ENCODE peak calls at places on chromosomes 6 and 20, in ten cellular contexts. O, A, S, D, L, T, G, X, Q and M are unnamed samples.

GRCh38 chr6:98634569-98634968 is 199.8 kb upstream of the POU3F2 start:
- DNase-seq in O (no peak), A (no peak), S (peak; percentile 23), D (no peak), L (no peak), T (no peak), G (no peak), X (no peak), Q (peak; percentile 75), M (peak; percentile 31)

GRCh38 chr6:149224399-149224798 is 93.1 kb upstream of the TAB2 start:
- DNase-seq in O (no peak), A (no peak), S (no peak), D (no peak), L (no peak), T (no peak), G (no peak), X (no peak), Q (no peak), M (peak; percentile 56)

GRCh38 chr20:37007898-37008649 is 56.6 kb upstream of the SAMHD1 start:
- DNase-seq in O (peak; percentile 45), A (no peak), S (peak; percentile 4), D (no peak), L (peak; percentile 78), T (peak; percentile 43), G (no peak), X (no peak), Q (no peak), M (peak; percentile 36)

GRCh38 chr20:33124261-33124660 is 43.7 kb upstream of the BPIFA2 start:
- DNase-seq in O (no peak), A (no peak), S (no peak), D (no peak), L (no peak), T (no peak), G (no peak), X (no peak), Q (peak; percentile 10), M (no peak)

GRCh38 chr6:84766118-84766683 is 1.8 kb upstream of the TBX18 start:
- DNase-seq in O (no peak), A (no peak), S (no peak), D (no peak), L (no peak), T (no peak), G (no peak), X (no peak), Q (peak; percentile 70), M (no peak)

GRCh38 chr6:165686966-165687365 is 23.9 kb upstream of the PDE10A start:
- DNase-seq in O (no peak), A (no peak), S (no peak), D (no peak), L (no peak), T (no peak), G (no peak), X (no peak), Q (no peak), M (no peak)

GRCh38 chr6:3390698-3391097 is 66.2 kb downstream of the SLC22A23 start:
- DNase-seq in O (peak; percentile 86), A (no peak), S (peak; percentile 96), D (peak; percentile 60), L (no peak), T (peak; percentile 87), G (no peak), X (no peak), Q (no peak), M (peak; percentile 94)

GRCh38 chr6:108203189-108204119 is 37.6 kb downstream of the NR2E1 start:
- DNase-seq in O (no peak), A (no peak), S (no peak), D (no peak), L (no peak), T (no peak), G (no peak), X (no peak), Q (no peak), M (no peak)

GRCh38 chr6:55726144-55726543 is 147.2 kb upstream of the HMGCLL1 start:
- DNase-seq in O (no peak), A (no peak), S (no peak), D (no peak), L (no peak), T (no peak), G (no peak), X (no peak), Q (no peak), M (peak; percentile 35)

GRCh38 chr6:12001004-12001705 is 11.0 kb upstream of the HIVEP1 start:
- DNase-seq in O (peak; percentile 13), A (no peak), S (no peak), D (no peak), L (no peak), T (no peak), G (no peak), X (no peak), Q (no peak), M (no peak)

GRCh38 chr20:5844063-5844681 is 94.0 kb downstream of the SHLD1 start:
- DNase-seq in O (peak; percentile 36), A (no peak), S (peak; percentile 26), D (no peak), L (no peak), T (no peak), G (peak; percentile 28), X (peak; percentile 79), Q (no peak), M (peak; percentile 94)